ENCODE peak calls at places on chromosome 12, in seven cellular contexts. Q, Y, G, F, T, J and O are unnamed samples.

GRCh38 chr12:40146800-40147797 is 41.2 kb upstream of the SLC2A13 start:
- DNase-seq in T (no peak), J (no peak), Y (no peak), Q (no peak), G (no peak), F (no peak), O (no peak)

GRCh38 chr12:116881325-116881866 is at the start of gene HRK:
- DNase-seq in J (no peak), G (no peak), F (no peak), Y (peak; percentile 63), T (no peak), Q (no peak), O (no peak)

GRCh38 chr12:27158322-27158721 is 75.9 kb upstream of the C12orf71 start:
- DNase-seq in T (no peak), F (no peak), Y (no peak), G (no peak), Q (no peak), J (no peak), O (no peak)

GRCh38 chr12:47014474-47014873 is 64.9 kb upstream of the PCED1B start:
- DNase-seq in G (no peak), Y (no peak), T (peak; percentile 46), F (no peak), J (no peak), Q (peak; percentile 37), O (no peak)

GRCh38 chr12:79424109-79424721 is 266.5 kb downstream of the PAWR start:
- DNase-seq in G (no peak), T (peak; percentile 82), F (no peak), Y (no peak), J (no peak), Q (peak; percentile 26), O (no peak)

GRCh38 chr12:89247962-89248361 is 104.3 kb downstream of the DUSP6 start:
- DNase-seq in Y (no peak), J (no peak), T (peak; percentile 34), G (no peak), F (no peak), Q (no peak), O (no peak)

GRCh38 chr12:6964605-6965025 is 5.8 kb downstream of the PHB2 start:
- DNase-seq in G (no peak), T (no peak), Y (peak; percentile 36), Q (no peak), J (no peak), F (no peak), O (no peak)

GRCh38 chr12:71392521-71393145 is 47.0 kb upstream of the LGR5 start:
- DNase-seq in T (peak; percentile 50), Y (peak; percentile 95), F (no peak), Q (peak; percentile 62), J (no peak), G (no peak), O (no peak)

GRCh38 chr12:6839482-6840201 is 1.1 kb upstream of the GNB3 start:
- DNase-seq in T (no peak), G (peak; percentile 77), Q (no peak), Y (peak; percentile 51), J (no peak), F (no peak), O (peak; percentile 44)